ENCODE peak calls at places on chromosome 20, in five cellular contexts. Q is HepG2, J is IMR-90, X is PC-9, P is OCI-LY7. Y is an unnamed sample. For H4K20me1, the result is how much of the 10 kb centered on the place peaks cover.

GRCh38 chr20:39289316-39289715 is 327.2 kb downstream of the DHX35 start:
- DNase-seq in Q (no peak), J (no peak), X (no peak), P (peak), Y (no peak)

GRCh38 chr20:53692465-53693067 is 98.9 kb upstream of the ZNF217 start:
- DNase-seq in Q (no peak), J (peak), X (no peak), P (no peak), Y (no peak)

GRCh38 chr20:59139998-59140397 is 23.6 kb upstream of the ZNF831 start:
- DNase-seq in Q (no peak), J (no peak), X (no peak), P (no peak), Y (no peak)

GRCh38 chr20:37239026-37239451 is 22.6 kb downstream of the GHRH start:
- DNase-seq in Q (no peak), J (peak), X (no peak), P (no peak), Y (no peak)

GRCh38 chr20:57391439-57392129 is 388 bp downstream of the RBM38 start:
- DNase-seq in Q (no peak), J (no peak), X (no peak), P (peak), Y (no peak)

GRCh38 chr20:53881362-53881761 is 189.0 kb downstream of the BCAS1 start:
- DNase-seq in Q (no peak), J (no peak), X (no peak), P (no peak), Y (no peak)

GRCh38 chr20:50188879-50189680 is 1.6 kb upstream of the CEBPB start:
- DNase-seq in Q (peak), J (no peak), X (no peak), P (no peak), Y (no peak)

GRCh38 chr20:17786221-17786718 is 86.5 kb downstream of the BANF2 start:
- DNase-seq in Q (no peak), J (peak), X (no peak), P (no peak), Y (no peak)

GRCh38 chr20:33672426-33673114 is 1.7 kb downstream of the NECAB3 start:
- DNase-seq in Q (no peak), J (no peak), X (no peak), P (no peak), Y (no peak)

GRCh38 chr20:23920408-23920780 is 40.8 kb upstream of the CST5 start:
- DNase-seq in Q (no peak), J (no peak), X (no peak), P (no peak), Y (no peak)

GRCh38 chr20:4773736-4774135 is 52.0 kb downstream of the PRND start:
- DNase-seq in Q (no peak), J (no peak), X (no peak), P (no peak), Y (no peak)

GRCh38 chr20:32452776-32453466 is 94.8 kb downstream of the ASXL1 start:
- DNase-seq in Q (no peak), J (no peak), X (no peak), P (no peak), Y (no peak)
- H4K20me1 ChIP-seq in Q (under half), J (under half), X (under half), P (under half), Y (under half)

DNA sequence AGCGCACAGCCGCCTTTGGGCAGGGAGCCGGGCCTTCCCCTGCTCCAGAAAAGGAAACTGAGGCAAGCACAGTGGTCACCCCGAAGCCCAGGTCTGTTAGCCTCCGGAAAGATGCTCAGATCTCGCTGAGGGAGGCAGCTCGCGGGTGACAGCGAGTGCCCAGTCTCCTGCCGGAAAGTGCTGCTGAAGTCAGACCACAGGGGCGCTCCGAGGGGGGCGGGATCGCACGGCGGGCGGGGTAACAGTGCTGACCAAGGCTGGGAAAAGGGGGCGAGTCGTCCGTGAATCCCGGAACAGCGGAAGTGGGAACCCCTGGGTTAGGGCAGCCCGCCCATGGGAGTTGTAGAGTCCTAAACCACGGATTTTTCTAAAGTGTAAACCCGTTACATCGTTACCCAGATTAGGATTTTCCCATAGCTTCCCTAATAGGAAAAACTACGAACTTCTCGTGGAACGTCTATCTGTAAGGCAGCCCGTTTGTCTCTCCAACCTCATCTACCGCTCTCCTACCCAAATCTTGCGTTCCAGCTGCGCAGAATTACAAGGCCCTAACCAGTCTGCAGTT is 504 bp downstream of the VPS16 start:
- DNase-seq in Q (peak), J (peak), X (no peak), P (peak), Y (no peak)
- H4K20me1 ChIP-seq in Q (under half), J (under half), X (under half), P (under half), Y (under half)

GRCh38 chr20:35632539-35633115 is 17.0 kb downstream of the SPAG4 start:
- DNase-seq in Q (no peak), J (no peak), X (no peak), P (no peak), Y (no peak)
- H4K20me1 ChIP-seq in Q (under half), J (half or more), X (under half), P (under half), Y (under half)

GRCh38 chr20:62352402-62353288 is 14.5 kb downstream of the LAMA5 start:
- DNase-seq in Q (no peak), J (no peak), X (no peak), P (no peak), Y (no peak)
- H4K20me1 ChIP-seq in Q (under half), J (under half), X (under half), P (under half), Y (under half)

DNA sequence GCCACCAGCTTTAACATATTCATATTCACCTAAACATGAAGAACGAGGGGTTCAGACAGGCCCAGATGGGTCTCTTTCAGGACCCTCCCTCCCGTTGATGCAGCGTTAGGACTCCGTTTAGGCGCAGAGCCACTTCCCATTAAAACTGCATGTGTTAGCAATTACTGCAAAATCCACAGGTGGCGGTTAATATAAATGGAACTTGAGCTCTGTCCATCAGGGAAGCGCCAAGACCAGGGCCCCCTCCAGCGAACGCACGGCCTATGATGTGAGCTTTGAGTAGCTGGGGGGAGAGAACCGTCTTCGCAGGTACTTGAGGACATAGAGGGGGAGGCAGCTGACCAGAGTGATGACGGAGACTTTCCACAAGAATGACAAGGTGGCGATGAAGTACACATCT is 58.4 kb upstream of the NFATC2 start:
- DNase-seq in Q (no peak), J (no peak), X (no peak), P (no peak), Y (no peak)
- H4K20me1 ChIP-seq in Q (under half), J (under half), X (under half), P (under half), Y (under half)

GRCh38 chr20:49052334-49052733 is 6.2 kb downstream of the CSE1L start:
- DNase-seq in Q (peak), J (peak), X (no peak), P (no peak), Y (no peak)

DNA sequence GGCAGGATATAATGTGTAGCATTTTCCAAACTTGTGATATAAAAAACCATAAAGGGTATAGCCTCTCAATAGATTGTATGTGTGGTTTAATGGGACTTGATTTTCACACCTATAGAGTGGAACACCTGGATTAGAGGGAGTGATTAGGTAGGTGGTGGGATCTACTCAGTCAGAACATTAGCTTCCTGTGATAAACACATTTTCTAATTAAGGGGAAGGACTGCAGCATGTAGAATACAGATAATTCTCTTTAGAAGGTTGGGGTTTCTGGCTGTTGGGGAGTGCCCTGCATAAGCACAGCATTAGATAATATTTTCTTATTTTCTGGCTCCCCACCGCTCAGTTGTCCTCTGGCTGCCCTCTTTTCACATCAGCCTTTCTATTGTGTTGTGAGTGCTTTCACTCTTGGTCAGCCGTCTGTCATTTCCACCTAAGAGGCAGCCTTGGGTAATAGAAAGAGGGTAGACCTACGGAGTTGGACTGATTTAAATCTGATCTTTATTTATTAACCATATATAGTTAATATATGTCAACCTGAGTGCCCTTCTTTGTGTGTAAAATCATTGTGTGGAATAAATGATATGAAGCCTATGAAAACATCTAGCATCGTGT is 8.0 kb downstream of the CSE1L start:
- DNase-seq in Q (no peak), J (no peak), X (no peak), P (no peak), Y (no peak)
- H4K20me1 ChIP-seq in Q (under half), J (under half), X (half or more), P (under half), Y (half or more)

GRCh38 chr20:62133051-62133845 is 9.9 kb downstream of the PSMA7 start:
- DNase-seq in Q (no peak), J (no peak), X (no peak), P (no peak), Y (no peak)
- H4K20me1 ChIP-seq in Q (under half), J (half or more), X (under half), P (under half), Y (under half)

Y was measured in HCT116.